ENCODE peak calls at places on chromosomes 16 and 17, in five cellular contexts. R, K, Y, L and Z are unnamed samples.

GRCh38 chr17:4544656-4545216 is 10.4 kb downstream of the MYBBP1A start:
- DNase-seq in L (no peak), Y (no peak), K (no peak), R (no peak), Z (peak)

GRCh38 chr17:38583176-38583575 is 22.6 kb downstream of the SRCIN1 start:
- DNase-seq in L (no peak), K (no peak), Y (no peak), R (no peak), Z (no peak)

GRCh38 chr17:67606471-67606870 is 111.3 kb upstream of the NOL11 start:
- DNase-seq in R (no peak), L (no peak), K (no peak), Y (no peak), Z (no peak)

GRCh38 chr17:29162082-29162908 is 17.9 kb downstream of the MYO18A start:
- DNase-seq in Y (no peak), R (no peak), L (no peak), K (no peak), Z (peak)

GRCh38 chr16:21638573-21638975 is 13.8 kb downstream of the IGSF6 start:
- DNase-seq in Y (peak), K (no peak), R (peak), L (no peak), Z (no peak)

GRCh38 chr17:75689441-75689873 is 22.3 kb downstream of the SAP30BP start:
- DNase-seq in R (no peak), K (peak), L (no peak), Y (peak), Z (peak)

GRCh38 chr17:5437721-5438317 is 1.1 kb downstream of the C1QBP start:
- DNase-seq in Y (no peak), K (no peak), R (no peak), L (no peak), Z (no peak)

GRCh38 chr16:89173629-89173921 is 2.0 kb downstream of the CDH15 start:
- DNase-seq in Y (no peak), K (no peak), R (no peak), L (no peak), Z (peak)

GRCh38 chr16:85240982-85241924 is 129.0 kb upstream of the CIBAR2 start:
- DNase-seq in Y (no peak), K (no peak), L (no peak), R (no peak), Z (no peak)

GRCh38 chr17:50280068-50280467 is 5.8 kb downstream of the TMEM92 start:
- DNase-seq in R (no peak), L (no peak), K (no peak), Y (no peak), Z (no peak)

GRCh38 chr17:2706911-2707510 is 4.6 kb downstream of the CLUH start:
- DNase-seq in K (no peak), Y (no peak), L (no peak), R (no peak), Z (peak)

GRCh38 chr17:51734462-51734861 is 424.1 kb downstream of the CA10 start:
- DNase-seq in R (no peak), K (no peak), Y (no peak), L (no peak), Z (no peak)

GRCh38 chr16:13911306-13911705 is 8.6 kb upstream of the ERCC4 start:
- DNase-seq in R (no peak), L (no peak), Y (no peak), K (no peak), Z (no peak)

GRCh38 chr17:63442549-63443035 is 3.5 kb downstream of the CYB561 start:
- DNase-seq in R (no peak), Y (peak), K (peak), L (no peak), Z (no peak)

GRCh38 chr17:5582177-5582885 is 2.0 kb downstream of the NLRP1 start:
- DNase-seq in K (no peak), R (no peak), L (no peak), Y (no peak), Z (no peak)

GRCh38 chr16:69019811-69020210 is 85.6 kb upstream of the HAS3 start:
- DNase-seq in R (no peak), K (no peak), Y (no peak), L (no peak), Z (no peak)

GRCh38 chr16:87635541-87636049 is 33.3 kb downstream of the JPH3 start:
- DNase-seq in R (peak), K (peak), L (peak), Y (peak), Z (peak)

GRCh38 chr17:7560172-7561027 is 1.3 kb upstream of the SENP3 start:
- DNase-seq in K (peak), R (peak), Y (no peak), L (no peak), Z (peak)

GRCh38 chr16:85025781-85026653 is 1.6 kb upstream of the KIAA0513 start:
- DNase-seq in R (no peak), Y (no peak), K (peak), L (no peak), Z (peak)

GRCh38 chr17:68296217-68297140 is 5.2 kb downstream of the ARSG start:
- DNase-seq in R (no peak), L (peak), Y (no peak), K (no peak), Z (no peak)

GRCh38 chr16:50309527-50310307 is 43.4 kb downstream of the ADCY7 start:
- DNase-seq in L (no peak), K (no peak), R (no peak), Y (peak), Z (peak)

GRCh38 chr17:51245535-51245934 is 14.3 kb downstream of the MBTD1 start:
- DNase-seq in K (no peak), R (no peak), L (no peak), Y (no peak), Z (no peak)

GRCh38 chr17:45895969-45896793 is 1.8 kb downstream of the MAPT start:
- DNase-seq in K (no peak), L (no peak), Y (no peak), R (no peak), Z (no peak)

GRCh38 chr16:138049-138417 is 440 bp downstream of the NPRL3 start:
- DNase-seq in L (no peak), Y (peak), R (peak), K (peak), Z (peak)

GRCh38 chr16:30184430-30185140 is 1.2 kb downstream of the CORO1A start:
- DNase-seq in Y (peak), K (peak), R (no peak), L (peak), Z (peak)

GRCh38 chr16:535446-536405 is 8.2 kb downstream of the CAPN15 start:
- DNase-seq in L (no peak), R (peak), K (no peak), Y (no peak), Z (no peak)

GRCh38 chr16:81651758-81652718 is 127.1 kb upstream of the PLCG2 start:
- DNase-seq in L (no peak), R (no peak), Y (no peak), K (no peak), Z (no peak)